ENCODE peak calls at places on chromosome 2, in ten cellular contexts. E, X, W, A, P, O, Z, Q, C and K are unnamed samples.

GRCh38 chr2:197828464-197829135 is 24.2 kb downstream of the PLCL1 start:
- DNase-seq in E (no peak), X (no peak), W (no peak), A (no peak), P (no peak), O (no peak), Z (no peak), Q (peak), C (no peak), K (no peak)

GRCh38 chr2:107595749-107596148 is 230.9 kb upstream of the RGPD4 start:
- DNase-seq in E (peak), X (no peak), W (no peak), A (peak), P (no peak), O (peak), Z (no peak), Q (peak), C (no peak), K (peak)

GRCh38 chr2:170525566-170525900 is 189.6 kb upstream of the SP5 start:
- DNase-seq in E (peak), X (peak), W (no peak), A (peak), P (no peak), O (peak), Z (no peak), Q (peak), C (no peak), K (peak)

GRCh38 chr2:179186126-179186525 is 78.5 kb downstream of the SESTD1 start:
- DNase-seq in E (no peak), X (no peak), W (no peak), A (peak), P (no peak), O (no peak), Z (no peak), Q (peak), C (no peak), K (peak)

GRCh38 chr2:40346535-40347354 is 105.1 kb downstream of the SLC8A1 start:
- DNase-seq in E (no peak), X (no peak), W (no peak), A (no peak), P (no peak), O (no peak), Z (peak), Q (no peak), C (no peak), K (no peak)

GRCh38 chr2:208363485-208363884 is 43.1 kb upstream of the PTH2R start:
- DNase-seq in E (peak), X (no peak), W (no peak), A (peak), P (no peak), O (peak), Z (no peak), Q (peak), C (no peak), K (peak)

GRCh38 chr2:221554769-221555510 is 17.2 kb downstream of the EPHA4 start:
- DNase-seq in E (no peak), X (no peak), W (no peak), A (no peak), P (peak), O (peak), Z (peak), Q (peak), C (no peak), K (no peak)

GRCh38 chr2:202149155-202149762 is 76.2 kb downstream of the KIAA2012 start:
- DNase-seq in E (no peak), X (peak), W (no peak), A (no peak), P (no peak), O (no peak), Z (no peak), Q (peak), C (no peak), K (no peak)

GRCh38 chr2:120675460-120676130 is 60.1 kb upstream of the GLI2 start:
- DNase-seq in E (peak), X (peak), W (no peak), A (no peak), P (no peak), O (peak), Z (peak), Q (peak), C (peak), K (no peak)

GRCh38 chr2:215799194-215799593 is 214.2 kb downstream of the MREG start:
- DNase-seq in E (peak), X (no peak), W (no peak), A (no peak), P (no peak), O (peak), Z (no peak), Q (no peak), C (no peak), K (no peak)

GRCh38 chr2:152658221-152658620 is 59.0 kb downstream of the PRPF40A start:
- DNase-seq in E (no peak), X (no peak), W (no peak), A (no peak), P (no peak), O (no peak), Z (no peak), Q (no peak), C (no peak), K (no peak)

GRCh38 chr2:20917724-20918572 is 95.0 kb upstream of the LDAH start:
- DNase-seq in E (no peak), X (no peak), W (no peak), A (peak), P (no peak), O (peak), Z (no peak), Q (peak), C (no peak), K (no peak)